ENCODE peak calls at places on chromosomes 7 and 10, in six cellular contexts. One of them, this sample, is unnamed. For H3K36me3 and H3K4me1, the result is how much of the 10 kb centered on the place peaks cover.

GRCh38 chr7:101172005-101172853 is 6.9 kb upstream of the VGF start:
- DNase-seq in CD8-positive, alpha-beta T cell: no peak
- DNase-seq in left ventricle myocardium inferior: no peak
- DNase-seq in MM.1S: peak
- DNase-seq in small intestine: no peak
- DNase-seq in pancreas: no peak
- DNase-seq in this sample: no peak

GRCh38 chr10:86944907-86945306 is 12.5 kb downstream of the MMRN2 start:
- DNase-seq in CD8-positive, alpha-beta T cell: no peak
- DNase-seq in left ventricle myocardium inferior: no peak
- DNase-seq in MM.1S: no peak
- DNase-seq in small intestine: no peak
- DNase-seq in pancreas: no peak
- DNase-seq in this sample: no peak

GRCh38 chr10:72276421-72277339 is 3.0 kb downstream of the DDIT4 start:
- DNase-seq in CD8-positive, alpha-beta T cell: no peak
- DNase-seq in left ventricle myocardium inferior: no peak
- DNase-seq in MM.1S: no peak
- DNase-seq in small intestine: peak
- DNase-seq in pancreas: no peak
- DNase-seq in this sample: peak

GRCh38 chr7:11557627-11558026 is 274.4 kb downstream of the THSD7A start:
- DNase-seq in CD8-positive, alpha-beta T cell: no peak
- DNase-seq in left ventricle myocardium inferior: no peak
- DNase-seq in MM.1S: peak
- DNase-seq in small intestine: peak
- DNase-seq in pancreas: no peak
- DNase-seq in this sample: no peak

GRCh38 chr7:91945476-91945875 is 4.8 kb downstream of the AKAP9 start:
- DNase-seq in CD8-positive, alpha-beta T cell: no peak
- DNase-seq in left ventricle myocardium inferior: no peak
- DNase-seq in MM.1S: no peak
- DNase-seq in small intestine: no peak
- DNase-seq in pancreas: no peak
- DNase-seq in this sample: no peak

GRCh38 chr7:4269086-4269485 is 413.0 kb upstream of the FOXK1 start:
- DNase-seq in CD8-positive, alpha-beta T cell: no peak
- DNase-seq in left ventricle myocardium inferior: no peak
- DNase-seq in MM.1S: no peak
- DNase-seq in small intestine: no peak
- DNase-seq in pancreas: no peak
- DNase-seq in this sample: no peak

GRCh38 chr7:89334785-89335184 is 539.2 kb upstream of the TEX47 start:
- DNase-seq in CD8-positive, alpha-beta T cell: no peak
- DNase-seq in left ventricle myocardium inferior: no peak
- DNase-seq in MM.1S: no peak
- DNase-seq in small intestine: no peak
- DNase-seq in pancreas: no peak
- DNase-seq in this sample: no peak

GRCh38 chr10:126041804-126042231 is 145.5 kb downstream of the FANK1 start:
- DNase-seq in CD8-positive, alpha-beta T cell: peak
- DNase-seq in left ventricle myocardium inferior: peak
- DNase-seq in MM.1S: peak
- DNase-seq in small intestine: peak
- DNase-seq in pancreas: peak
- DNase-seq in this sample: peak

GRCh38 chr7:76086070-76086469 is 38.2 kb downstream of the MDH2 start:
- DNase-seq in CD8-positive, alpha-beta T cell: no peak
- DNase-seq in left ventricle myocardium inferior: no peak
- DNase-seq in MM.1S: no peak
- DNase-seq in small intestine: no peak
- DNase-seq in pancreas: no peak
- DNase-seq in this sample: no peak

GRCh38 chr7:114130860-114131259 is 212.1 kb upstream of the PPP1R3A start:
- DNase-seq in CD8-positive, alpha-beta T cell: no peak
- DNase-seq in left ventricle myocardium inferior: no peak
- DNase-seq in MM.1S: no peak
- DNase-seq in small intestine: no peak
- DNase-seq in pancreas: no peak
- DNase-seq in this sample: no peak

GRCh38 chr7:157089100-157089510 is 49.6 kb upstream of the UBE3C start:
- DNase-seq in CD8-positive, alpha-beta T cell: no peak
- DNase-seq in left ventricle myocardium inferior: no peak
- DNase-seq in MM.1S: no peak
- DNase-seq in small intestine: no peak
- DNase-seq in pancreas: no peak
- DNase-seq in this sample: no peak

GRCh38 chr10:10209152-10209551 is 808.5 kb upstream of the CELF2 start:
- DNase-seq in CD8-positive, alpha-beta T cell: no peak
- DNase-seq in left ventricle myocardium inferior: peak
- DNase-seq in MM.1S: no peak
- DNase-seq in small intestine: no peak
- DNase-seq in pancreas: no peak
- DNase-seq in this sample: no peak

GRCh38 chr7:137954614-137955013 is 47.3 kb downstream of the CREB3L2 start:
- DNase-seq in CD8-positive, alpha-beta T cell: no peak
- DNase-seq in left ventricle myocardium inferior: no peak
- DNase-seq in MM.1S: no peak
- DNase-seq in small intestine: no peak
- DNase-seq in pancreas: no peak
- DNase-seq in this sample: no peak

GRCh38 chr7:118615686-118616085 is 391.2 kb downstream of the ANKRD7 start:
- DNase-seq in CD8-positive, alpha-beta T cell: no peak
- DNase-seq in left ventricle myocardium inferior: no peak
- DNase-seq in MM.1S: no peak
- DNase-seq in small intestine: no peak
- DNase-seq in pancreas: no peak
- DNase-seq in this sample: no peak

GRCh38 chr10:30062090-30062489 is 2.7 kb upstream of the JCAD start:
- DNase-seq in CD8-positive, alpha-beta T cell: no peak
- DNase-seq in left ventricle myocardium inferior: no peak
- DNase-seq in MM.1S: no peak
- DNase-seq in small intestine: no peak
- DNase-seq in pancreas: no peak
- DNase-seq in this sample: no peak

GRCh38 chr10:48251152-48251524 is 23.4 kb downstream of the FRMPD2 start:
- DNase-seq in CD8-positive, alpha-beta T cell: no peak
- DNase-seq in left ventricle myocardium inferior: no peak
- DNase-seq in MM.1S: no peak
- DNase-seq in small intestine: no peak
- DNase-seq in pancreas: no peak
- DNase-seq in this sample: no peak

GRCh38 chr7:16078076-16078952 is 343.0 kb downstream of the CRPPA start:
- DNase-seq in CD8-positive, alpha-beta T cell: no peak
- DNase-seq in left ventricle myocardium inferior: no peak
- DNase-seq in MM.1S: peak
- DNase-seq in small intestine: peak
- DNase-seq in pancreas: peak
- DNase-seq in this sample: no peak

GRCh38 chr7:17651926-17652385 is 288.3 kb downstream of the SNX13 start:
- DNase-seq in CD8-positive, alpha-beta T cell: no peak
- DNase-seq in left ventricle myocardium inferior: no peak
- DNase-seq in MM.1S: no peak
- DNase-seq in small intestine: no peak
- DNase-seq in pancreas: no peak
- DNase-seq in this sample: no peak

GRCh38 chr7:5528071-5528814 is 104.6 kb upstream of the TNRC18 start:
- DNase-seq in CD8-positive, alpha-beta T cell: no peak
- DNase-seq in left ventricle myocardium inferior: peak
- DNase-seq in MM.1S: peak
- DNase-seq in small intestine: peak
- DNase-seq in pancreas: no peak
- DNase-seq in this sample: peak

GRCh38 chr7:135768990-135769389 is 20.4 kb upstream of the FAM180A start:
- DNase-seq in CD8-positive, alpha-beta T cell: no peak
- DNase-seq in left ventricle myocardium inferior: peak
- DNase-seq in MM.1S: no peak
- DNase-seq in small intestine: no peak
- DNase-seq in pancreas: no peak
- DNase-seq in this sample: no peak

GRCh38 chr7:43570688-43571365 is 12.1 kb upstream of the STK17A start:
- DNase-seq in CD8-positive, alpha-beta T cell: no peak
- DNase-seq in left ventricle myocardium inferior: no peak
- DNase-seq in MM.1S: peak
- DNase-seq in small intestine: no peak
- DNase-seq in pancreas: no peak
- DNase-seq in this sample: no peak

GRCh38 chr7:28767356-28767755 is 190.8 kb downstream of the TRIL start:
- DNase-seq in CD8-positive, alpha-beta T cell: no peak
- DNase-seq in left ventricle myocardium inferior: no peak
- DNase-seq in MM.1S: no peak
- DNase-seq in small intestine: no peak
- DNase-seq in pancreas: no peak
- DNase-seq in this sample: no peak

GRCh38 chr7:49717547-49717946 is 55.9 kb upstream of the VWC2 start:
- DNase-seq in CD8-positive, alpha-beta T cell: no peak
- DNase-seq in left ventricle myocardium inferior: no peak
- DNase-seq in MM.1S: no peak
- DNase-seq in small intestine: no peak
- DNase-seq in pancreas: no peak
- DNase-seq in this sample: no peak

GRCh38 chr7:140230517-140230861 is 53.7 kb upstream of the KDM7A start:
- DNase-seq in CD8-positive, alpha-beta T cell: peak
- DNase-seq in left ventricle myocardium inferior: peak
- DNase-seq in MM.1S: peak
- DNase-seq in small intestine: peak
- DNase-seq in pancreas: no peak
- DNase-seq in this sample: peak

GRCh38 chr7:4684826-4685225 is 2.7 kb downstream of the FOXK1 start:
- DNase-seq in CD8-positive, alpha-beta T cell: no peak
- DNase-seq in left ventricle myocardium inferior: no peak
- DNase-seq in MM.1S: no peak
- DNase-seq in small intestine: no peak
- DNase-seq in pancreas: no peak
- DNase-seq in this sample: no peak

GRCh38 chr7:44489955-44490350 is 505 bp downstream of the NUDCD3 start:
- DNase-seq in CD8-positive, alpha-beta T cell: peak
- DNase-seq in left ventricle myocardium inferior: no peak
- DNase-seq in MM.1S: no peak
- DNase-seq in small intestine: peak
- DNase-seq in pancreas: no peak
- DNase-seq in this sample: peak

GRCh38 chr7:83677180-83677866 is 28.4 kb upstream of the SEMA3E start:
- DNase-seq in CD8-positive, alpha-beta T cell: no peak
- DNase-seq in left ventricle myocardium inferior: no peak
- DNase-seq in MM.1S: no peak
- DNase-seq in small intestine: no peak
- DNase-seq in pancreas: no peak
- DNase-seq in this sample: no peak

DNA sequence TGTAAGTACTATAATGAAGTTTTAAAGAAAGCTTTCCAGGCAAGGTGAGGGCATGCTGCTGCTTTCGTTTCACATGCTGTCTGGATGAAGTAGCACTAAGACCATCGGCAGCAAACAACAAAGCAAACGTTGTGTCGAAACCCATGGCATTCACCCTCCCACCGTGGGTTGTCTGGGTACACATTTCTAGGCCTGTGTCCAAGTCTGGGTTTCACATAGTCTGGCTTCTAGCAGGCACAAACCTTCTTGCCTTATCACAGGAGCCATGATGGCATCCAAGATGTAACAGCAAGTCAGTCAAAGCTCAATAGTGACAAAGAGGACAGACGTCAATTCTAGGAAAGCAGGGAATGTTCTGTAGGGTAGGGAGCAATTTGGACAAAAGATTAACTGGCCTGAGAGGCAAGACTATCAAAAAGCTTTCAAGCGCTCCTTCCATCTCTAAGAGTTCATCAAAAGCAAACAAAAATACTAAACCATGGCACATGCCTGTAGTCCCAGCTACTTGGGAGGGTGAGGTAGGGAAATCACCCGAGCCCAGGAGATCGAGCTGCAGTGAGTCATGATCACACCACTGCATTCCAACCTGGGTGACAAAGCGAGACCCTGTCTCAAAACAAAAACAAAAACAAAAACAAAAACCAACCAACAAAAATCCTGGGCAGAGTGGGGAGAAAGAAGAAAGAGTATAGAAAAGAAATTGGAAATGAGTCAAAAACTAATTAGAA is 42.7 kb downstream of the PAXIP1 start:
- DNase-seq in CD8-positive, alpha-beta T cell: no peak
- DNase-seq in left ventricle myocardium inferior: no peak
- DNase-seq in MM.1S: no peak
- DNase-seq in small intestine: no peak
- DNase-seq in pancreas: no peak
- DNase-seq in this sample: no peak
- H3K36me3 ChIP-seq in CD8-positive, alpha-beta T cell: under half
- H3K36me3 ChIP-seq in left ventricle myocardium inferior: half or more
- H3K36me3 ChIP-seq in MM.1S: under half
- H3K36me3 ChIP-seq in small intestine: under half
- H3K36me3 ChIP-seq in pancreas: under half
- H3K36me3 ChIP-seq in this sample: under half

GRCh38 chr10:8061274-8062211 is 7.1 kb downstream of the GATA3 start:
- DNase-seq in CD8-positive, alpha-beta T cell: peak
- DNase-seq in left ventricle myocardium inferior: no peak
- DNase-seq in MM.1S: no peak
- DNase-seq in small intestine: peak
- DNase-seq in pancreas: no peak
- DNase-seq in this sample: no peak
- H3K4me1 ChIP-seq in CD8-positive, alpha-beta T cell: half or more
- H3K4me1 ChIP-seq in left ventricle myocardium inferior: under half
- H3K4me1 ChIP-seq in MM.1S: under half
- H3K4me1 ChIP-seq in small intestine: under half
- H3K4me1 ChIP-seq in pancreas: under half
- H3K4me1 ChIP-seq in this sample: under half

GRCh38 chr7:73448609-73449008 is 15.0 kb downstream of the FZD9 start:
- DNase-seq in CD8-positive, alpha-beta T cell: no peak
- DNase-seq in left ventricle myocardium inferior: no peak
- DNase-seq in MM.1S: no peak
- DNase-seq in small intestine: no peak
- DNase-seq in pancreas: no peak
- DNase-seq in this sample: no peak

GRCh38 chr7:73449422-73449821 is 15.8 kb downstream of the FZD9 start:
- DNase-seq in CD8-positive, alpha-beta T cell: no peak
- DNase-seq in left ventricle myocardium inferior: no peak
- DNase-seq in MM.1S: no peak
- DNase-seq in small intestine: no peak
- DNase-seq in pancreas: no peak
- DNase-seq in this sample: no peak

GRCh38 chr7:73454424-73454823 is 20.8 kb downstream of the FZD9 start:
- DNase-seq in CD8-positive, alpha-beta T cell: no peak
- DNase-seq in left ventricle myocardium inferior: no peak
- DNase-seq in MM.1S: no peak
- DNase-seq in small intestine: no peak
- DNase-seq in pancreas: no peak
- DNase-seq in this sample: no peak

GRCh38 chr7:73451780-73452398 is 18.3 kb downstream of the FZD9 start:
- DNase-seq in CD8-positive, alpha-beta T cell: no peak
- DNase-seq in left ventricle myocardium inferior: no peak
- DNase-seq in MM.1S: peak
- DNase-seq in small intestine: peak
- DNase-seq in pancreas: no peak
- DNase-seq in this sample: no peak

GRCh38 chr7:73452999-73453635 is 19.5 kb downstream of the FZD9 start:
- DNase-seq in CD8-positive, alpha-beta T cell: no peak
- DNase-seq in left ventricle myocardium inferior: no peak
- DNase-seq in MM.1S: no peak
- DNase-seq in small intestine: no peak
- DNase-seq in pancreas: no peak
- DNase-seq in this sample: no peak
- H3K36me3 ChIP-seq in CD8-positive, alpha-beta T cell: under half
- H3K36me3 ChIP-seq in left ventricle myocardium inferior: half or more
- H3K36me3 ChIP-seq in MM.1S: under half
- H3K36me3 ChIP-seq in small intestine: under half
- H3K36me3 ChIP-seq in pancreas: half or more
- H3K36me3 ChIP-seq in this sample: under half

GRCh38 chr10:5692476-5693358 is 8.1 kb downstream of the TASOR2 start:
- DNase-seq in CD8-positive, alpha-beta T cell: peak
- DNase-seq in left ventricle myocardium inferior: peak
- DNase-seq in MM.1S: no peak
- DNase-seq in small intestine: peak
- DNase-seq in pancreas: peak
- DNase-seq in this sample: peak
- H3K4me1 ChIP-seq in CD8-positive, alpha-beta T cell: half or more
- H3K4me1 ChIP-seq in left ventricle myocardium inferior: half or more
- H3K4me1 ChIP-seq in MM.1S: under half
- H3K4me1 ChIP-seq in small intestine: under half
- H3K4me1 ChIP-seq in pancreas: under half
- H3K4me1 ChIP-seq in this sample: under half

This sample was measured in transverse colon.